ENCODE peak calls at places on chromosomes 11 and 22, in nine cellular contexts. D is AG09309, F is GM20000, C is pancreas, S is lower leg skin, U is IMR-90, O is A673, K is left ventricle myocardium inferior, B is dorsolateral prefrontal cortex. V is an unnamed sample.

GRCh38 chr11:9643751-9644150 is 20.1 kb upstream of the SWAP70 start:
- DNase-seq in F (no peak), D (no peak), C (no peak), U (no peak), B (no peak), K (no peak), S (no peak), O (no peak), V (no peak)

GRCh38 chr22:31400023-31400397 is 606 bp downstream of the DRG1 start:
- DNase-seq in K (no peak), O (no peak), C (no peak), B (no peak), D (no peak), S (no peak), F (no peak), U (peak), V (peak)

GRCh38 chr11:102513869-102514268 is 16.7 kb downstream of the MMP7 start:
- DNase-seq in S (no peak), O (peak), D (no peak), U (peak), C (peak), K (no peak), F (no peak), B (no peak), V (peak)

GRCh38 chr11:45021692-45022130 is 71.0 kb upstream of the TP53I11 start:
- DNase-seq in B (peak), U (peak), D (peak), C (peak), F (no peak), K (peak), S (peak), O (peak), V (peak)

GRCh38 chr22:20867179-20868099 is 8.6 kb downstream of the SNAP29 start:
- DNase-seq in B (no peak), D (no peak), S (no peak), K (peak), C (peak), O (no peak), F (peak), U (peak), V (peak)

GRCh38 chr11:68828957-68829356 is 12.8 kb downstream of the CPT1A start:
- DNase-seq in F (no peak), K (no peak), U (no peak), C (no peak), B (no peak), D (no peak), S (no peak), O (no peak), V (no peak)

GRCh38 chr22:41847300-41847699 is 14.4 kb downstream of the SREBF2 start:
- DNase-seq in D (no peak), B (no peak), O (no peak), F (no peak), C (no peak), U (no peak), K (no peak), S (no peak), V (no peak)

GRCh38 chr11:34208266-34209135 is 103.1 kb downstream of the NAT10 start:
- DNase-seq in F (no peak), D (no peak), C (no peak), K (no peak), U (peak), B (no peak), S (no peak), O (no peak), V (peak)

GRCh38 chr11:62157603-62158002 is 32.4 kb upstream of the SCGB1D1 start:
- DNase-seq in U (no peak), C (no peak), F (no peak), O (no peak), D (no peak), S (no peak), K (no peak), B (no peak), V (no peak)

GRCh38 chr11:17395554-17395961 is 7.1 kb upstream of the KCNJ11 start:
- DNase-seq in F (no peak), U (no peak), O (no peak), B (no peak), D (no peak), S (no peak), C (no peak), K (no peak), V (no peak)

GRCh38 chr11:64268687-64269379 is 15.6 kb downstream of the BAD start:
- DNase-seq in B (peak), D (no peak), S (peak), O (peak), U (peak), F (no peak), C (peak), K (peak), V (peak)

GRCh38 chr11:121544956-121545355 is 92.2 kb upstream of the SORL1-AS1 start:
- DNase-seq in F (no peak), U (no peak), C (no peak), B (no peak), S (no peak), D (no peak), O (no peak), K (no peak), V (no peak)

GRCh38 chr11:132644511-132644910 is 887.8 kb downstream of the OPCML start:
- DNase-seq in D (no peak), O (no peak), K (no peak), C (no peak), U (no peak), F (no peak), S (no peak), B (no peak), V (no peak)

GRCh38 chr11:65208785-65209710 is 27.3 kb downstream of the CAPN1 start:
- DNase-seq in K (no peak), S (peak), F (no peak), C (no peak), D (no peak), B (no peak), U (no peak), O (no peak), V (no peak)

GRCh38 chr11:103800406-103801114 is 235.9 kb upstream of the DDI1 start:
- DNase-seq in O (no peak), K (peak), F (no peak), B (no peak), D (no peak), U (no peak), C (no peak), S (no peak), V (peak)

GRCh38 chr11:73308003-73308962 is at the start of gene ARHGEF17:
- DNase-seq in U (peak), O (peak), K (peak), S (peak), B (no peak), D (no peak), C (peak), F (peak), V (peak)

GRCh38 chr11:73307323-73308002 is 613 bp upstream of the ARHGEF17 start:
- DNase-seq in K (peak), D (peak), S (peak), U (peak), B (peak), F (peak), O (peak), C (peak), V (peak)

GRCh38 chr11:73306977-73307322 is 1.1 kb upstream of the ARHGEF17 start:
- DNase-seq in B (no peak), F (no peak), O (no peak), C (no peak), D (no peak), S (no peak), K (no peak), U (no peak), V (no peak)

GRCh38 chr11:73308963-73309960 is 1.2 kb downstream of the ARHGEF17 start:
- DNase-seq in O (peak), F (peak), D (peak), S (peak), C (peak), K (peak), B (no peak), U (peak), V (peak)

GRCh38 chr11:73306069-73306468 is 2.0 kb upstream of the ARHGEF17 start:
- DNase-seq in D (no peak), F (no peak), C (no peak), K (no peak), S (no peak), B (no peak), U (no peak), O (no peak), V (no peak)
- TF ChIP-seq CTCF in D (no peak), F (no peak), C (no peak), K (no peak), S (no peak), B (no peak), U (no peak), O (no peak), V (peak)

GRCh38 chr11:95790123-95790932 is at the start of gene CEP57:
- DNase-seq in D (peak), O (peak), U (peak), S (peak), B (peak), F (peak), C (peak), K (peak), V (peak)

GRCh38 chr11:95791385-95792033 is 1.2 kb downstream of the CEP57 start:
- DNase-seq in U (no peak), K (no peak), S (no peak), B (no peak), D (no peak), C (no peak), F (no peak), O (no peak), V (no peak)

GRCh38 chr11:95790933-95791247 is 592 bp downstream of the CEP57 start:
- DNase-seq in F (peak), D (no peak), B (peak), K (peak), U (peak), O (peak), S (peak), C (peak), V (peak)

GRCh38 chr11:95789506-95790122 is at the start of gene FAM76B:
- DNase-seq in C (peak), K (peak), S (peak), B (peak), D (peak), U (peak), F (peak), O (peak), V (peak)

DNA sequence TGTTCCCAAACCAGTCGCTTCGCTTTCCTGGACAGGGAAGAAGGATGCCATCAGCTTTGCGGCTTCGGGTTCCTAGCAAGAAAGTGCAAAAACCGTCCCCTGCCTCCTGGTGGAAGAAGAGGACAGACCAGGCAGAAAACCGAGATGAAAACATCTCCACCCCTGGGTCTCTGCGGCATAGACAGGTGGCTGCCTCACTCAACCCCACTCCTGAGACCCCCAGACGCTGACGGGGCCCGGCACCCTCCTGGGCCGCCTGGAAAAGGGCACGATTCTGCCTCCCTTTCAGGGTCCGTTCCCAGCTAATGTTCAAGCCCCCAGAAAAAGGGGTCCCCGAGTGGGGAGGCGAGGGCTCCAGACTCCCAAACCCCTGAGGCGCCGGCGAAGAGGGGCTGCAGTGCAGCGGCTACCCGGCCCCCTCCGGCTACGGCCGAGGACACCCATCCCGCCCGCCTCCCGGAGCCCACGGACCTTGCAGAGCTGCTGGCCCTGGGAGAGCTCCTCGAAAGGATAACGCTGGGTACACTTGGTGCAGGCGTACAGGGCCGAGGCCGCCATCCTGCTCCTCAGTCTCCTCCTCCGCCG is 569 bp downstream of the FAM76B start:
- DNase-seq in S (no peak), C (no peak), F (peak), B (peak), D (no peak), U (peak), K (no peak), O (peak), V (peak)
- TF ChIP-seq CTCF in S (no peak), C (no peak), F (no peak), B (no peak), D (peak), U (peak), K (peak), O (peak), V (peak)

DNA sequence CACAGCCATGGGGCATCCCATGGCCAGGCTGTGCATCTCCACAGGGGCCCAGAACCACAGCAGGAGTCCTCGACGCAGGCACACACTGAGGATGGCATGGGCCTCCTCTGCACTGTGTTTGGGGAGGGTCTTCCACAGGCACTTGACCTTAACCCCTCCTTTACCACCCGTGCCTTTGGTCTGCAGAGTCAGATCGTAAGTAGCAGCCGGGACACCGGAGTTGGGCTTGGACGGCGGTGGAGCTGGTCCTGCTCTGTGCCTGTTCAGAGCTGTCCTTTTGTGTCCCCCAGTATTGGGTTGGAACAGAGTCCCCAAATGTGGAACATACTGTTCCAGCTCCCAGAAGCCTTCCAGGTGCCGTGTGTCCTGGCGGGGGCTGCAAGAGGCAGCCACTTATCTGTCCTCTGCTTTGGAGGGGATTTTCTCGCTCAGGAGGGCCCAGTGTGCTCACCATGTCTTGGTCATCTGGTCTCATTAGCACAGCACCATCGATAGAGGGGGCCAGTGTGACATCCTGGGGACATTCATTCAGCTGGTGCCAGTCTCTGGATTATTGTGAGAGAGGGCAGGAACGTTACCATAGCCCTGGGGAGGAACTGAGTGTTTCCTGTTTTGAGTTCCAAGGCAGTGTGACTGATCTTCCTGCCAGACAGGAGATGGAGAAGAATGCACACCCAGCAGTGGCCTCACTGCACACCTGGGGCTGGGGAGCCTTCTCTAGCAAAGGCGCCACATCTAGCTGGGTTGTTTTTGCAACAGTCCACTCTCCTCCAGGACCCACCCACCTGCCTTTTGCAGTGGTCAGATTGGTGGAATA is 12.4 kb downstream of the CRELD2 start:
- DNase-seq in D (peak), U (peak), F (peak), K (peak), O (peak), C (peak), S (no peak), B (peak), V (peak)
- TF ChIP-seq CTCF in D (peak), U (peak), F (peak), K (peak), O (peak), C (peak), S (no peak), B (peak), V (peak)

GRCh38 chr11:77473801-77474508 is at the start of gene PAK1:
- DNase-seq in F (peak), U (peak), O (peak), S (peak), C (peak), B (peak), K (peak), D (no peak), V (peak)

GRCh38 chr11:77470971-77471370 is 2.9 kb downstream of the PAK1 start:
- DNase-seq in F (no peak), D (no peak), S (no peak), U (no peak), K (no peak), C (no peak), O (no peak), B (no peak), V (no peak)

GRCh38 chr11:77473001-77473800 is 693 bp downstream of the PAK1 start:
- DNase-seq in K (peak), C (peak), S (peak), D (no peak), O (peak), F (peak), B (peak), U (no peak), V (peak)

GRCh38 chr11:77470504-77470903 is 3.4 kb downstream of the PAK1 start:
- DNase-seq in S (no peak), K (no peak), F (peak), O (no peak), B (no peak), D (no peak), U (no peak), C (no peak), V (no peak)

DNA sequence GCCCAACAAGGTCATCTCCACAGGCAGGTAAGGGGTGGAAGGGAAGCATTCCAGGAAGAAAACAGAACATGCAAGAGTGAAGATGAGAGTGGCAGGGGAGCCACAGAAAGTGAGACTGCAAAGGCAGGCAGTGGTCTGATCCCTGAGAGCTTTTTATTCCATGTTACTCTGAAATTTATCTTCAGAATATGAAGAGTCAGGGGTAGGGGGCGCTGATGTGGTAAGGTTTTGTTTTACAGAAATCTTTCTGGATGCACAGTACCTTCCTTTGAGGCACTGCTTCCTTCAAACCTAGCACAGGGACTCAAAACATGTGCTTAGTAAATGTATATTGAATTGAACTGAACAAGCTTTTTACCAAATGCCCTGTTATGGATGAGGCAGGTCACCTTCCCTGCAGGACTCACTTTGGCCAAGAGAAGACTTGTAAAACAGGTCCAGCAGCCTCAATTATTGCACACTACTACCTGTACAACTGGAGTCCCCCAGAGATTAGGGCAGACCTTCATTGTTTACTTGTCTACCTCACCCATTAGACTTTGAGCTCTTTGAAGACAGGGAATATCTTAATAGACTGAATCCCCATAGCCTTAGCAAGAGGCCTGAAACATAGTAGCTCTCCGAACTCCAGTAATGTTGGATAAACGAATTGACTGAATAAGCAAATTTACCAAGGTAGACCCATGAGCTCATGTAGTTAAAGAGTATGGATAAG is 2.2 kb downstream of the PAK1 start:
- DNase-seq in B (no peak), C (peak), F (peak), K (no peak), S (no peak), O (peak), U (no peak), D (no peak), V (peak)
- TF ChIP-seq CTCF in B (peak), C (no peak), F (peak), K (no peak), S (no peak), O (peak), U (peak), D (peak), V (peak)

V was measured in choroid plexus epithelial cell.